ENCODE peak calls at places on chromosomes 2 and 18, in eight cellular contexts. L, B, S, I, K, X, E and U are unnamed samples.

GRCh38 chr2:42771546-42772153 is 7.7 kb upstream of the OXER1 start:
- DNase-seq in B (no peak), L (peak), I (no peak), S (no peak), X (no peak), K (no peak), E (no peak), U (no peak)

GRCh38 chr2:153808675-153809074 is 63.0 kb upstream of the GALNT13 start:
- DNase-seq in S (no peak), B (no peak), X (no peak), L (no peak), E (no peak), I (no peak), K (no peak), U (no peak)

GRCh38 chr18:80228051-80228848 is 19.1 kb downstream of the PARD6G start:
- DNase-seq in L (no peak), S (no peak), I (no peak), B (no peak), K (no peak), E (no peak), X (no peak), U (no peak)

GRCh38 chr2:221100467-221101089 is 471.5 kb downstream of the EPHA4 start:
- DNase-seq in E (no peak), B (no peak), I (no peak), X (no peak), L (no peak), S (no peak), K (no peak), U (no peak)

GRCh38 chr2:45014016-45014702 is 4.9 kb upstream of the SIX2 start:
- DNase-seq in I (no peak), E (no peak), S (peak), L (peak), B (peak), K (peak), X (no peak), U (no peak)

GRCh38 chr2:1011018-1011405 is 60.4 kb downstream of the SNTG2 start:
- DNase-seq in I (no peak), K (no peak), L (no peak), X (no peak), S (no peak), E (no peak), B (no peak), U (no peak)

GRCh38 chr2:133086176-133086575 is 416.2 kb upstream of the LYPD1 start:
- DNase-seq in X (no peak), S (no peak), K (no peak), B (no peak), L (no peak), I (no peak), E (no peak), U (no peak)

GRCh38 chr2:2640818-2641217 is 309.7 kb upstream of the MYT1L start:
- DNase-seq in B (no peak), L (no peak), K (no peak), S (peak), I (no peak), E (no peak), X (no peak), U (no peak)

GRCh38 chr18:62450546-62451395 is 72.1 kb upstream of the ZCCHC2 start:
- DNase-seq in K (no peak), S (peak), I (no peak), X (no peak), L (peak), E (no peak), B (peak), U (peak)

DNA sequence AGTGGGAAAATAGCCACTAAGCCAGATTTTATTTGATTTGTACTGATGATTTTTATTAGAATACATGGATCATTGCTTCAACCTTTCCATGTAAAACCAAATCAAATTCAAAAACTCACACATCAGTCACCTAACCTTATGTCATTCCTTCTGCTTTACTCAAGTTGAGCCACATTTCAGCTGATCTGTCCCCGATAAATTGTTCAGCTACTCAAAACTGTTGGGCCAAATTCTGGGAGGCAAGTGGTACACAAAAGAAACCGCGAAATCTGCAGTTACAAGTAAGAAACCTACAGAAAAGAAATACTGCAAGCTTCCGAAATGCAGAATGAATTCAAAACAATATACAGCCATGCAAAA is 109.7 kb downstream of the TCF4 start:
- DNase-seq in S (no peak), E (no peak), K (no peak), X (no peak), B (no peak), L (no peak), I (no peak), U (no peak)
- H3K4me3 ChIP-seq in S (no peak), E (no peak), K (no peak), X (peak), B (peak), L (peak), I (no peak), U (peak)

GRCh38 chr2:173752152-173752551 is 213.0 kb downstream of the SP3 start:
- DNase-seq in S (no peak), X (no peak), B (no peak), K (no peak), I (peak), L (peak), E (no peak), U (no peak)
- TF ChIP-seq CTCF in S (peak), X (no peak), B (no peak), K (no peak), I (peak), L (peak), E (peak), U (peak)

DNA sequence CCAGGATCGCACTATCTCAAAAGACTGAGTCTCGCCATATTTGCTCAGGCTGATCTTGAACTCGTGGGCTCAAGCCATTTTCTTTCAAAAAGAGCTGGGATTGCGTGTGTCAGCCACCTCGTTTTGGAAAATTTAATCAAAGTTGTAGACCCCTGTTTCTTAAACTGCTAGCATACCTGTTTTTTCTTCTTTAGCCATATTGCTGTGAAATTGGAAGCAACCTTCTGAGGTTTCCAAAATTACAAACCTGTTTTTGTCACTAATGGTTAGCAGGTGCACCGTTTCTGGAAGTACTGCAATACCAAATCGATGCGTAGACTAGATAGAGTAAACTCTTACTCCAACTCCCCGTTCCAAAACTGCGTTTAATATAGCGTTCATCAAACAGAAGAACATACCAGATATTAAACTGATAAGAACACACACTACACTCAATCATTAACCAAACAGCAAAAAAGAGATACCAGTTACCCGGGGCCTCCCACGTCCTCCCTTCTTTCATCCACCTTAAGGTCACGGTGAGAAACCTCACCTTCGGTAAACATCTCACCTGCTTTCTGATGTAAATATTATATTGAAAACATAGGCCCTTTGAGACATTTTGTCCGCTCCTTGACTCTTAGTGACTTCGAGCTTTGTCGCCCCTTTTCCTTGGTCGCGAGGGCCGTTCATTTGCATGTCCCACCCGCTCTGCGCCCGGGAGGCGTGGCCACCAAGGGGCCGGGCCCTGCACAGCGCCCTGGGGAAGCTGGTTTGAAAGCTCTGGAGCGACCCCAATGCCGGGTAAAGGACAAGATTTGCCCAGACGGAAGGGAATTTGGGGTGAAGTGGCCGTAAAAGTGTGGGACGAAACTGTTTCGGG is at the start of gene RNU2-63P:
- DNase-seq in X (peak), E (peak), S (peak), I (peak), K (peak), B (peak), L (peak), U (peak)
- H3K4me3 ChIP-seq in X (peak), E (peak), S (peak), I (peak), K (peak), B (peak), L (peak), U (peak)

GRCh38 chr18:77423468-77423867 is 173.8 kb downstream of the GALR1 start:
- DNase-seq in K (no peak), L (no peak), S (no peak), I (no peak), E (no peak), X (no peak), B (no peak), U (no peak)

GRCh38 chr18:77422974-77423373 is 173.3 kb downstream of the GALR1 start:
- DNase-seq in I (no peak), L (no peak), B (no peak), S (no peak), X (no peak), E (no peak), K (no peak), U (no peak)
- TF ChIP-seq CTCF in I (no peak), L (no peak), B (no peak), S (no peak), X (no peak), E (no peak), K (no peak), U (no peak)

GRCh38 chr18:41992698-41993097 is 37.7 kb downstream of the PIK3C3 start:
- DNase-seq in L (no peak), I (no peak), X (no peak), B (no peak), K (no peak), S (no peak), E (no peak), U (no peak)

GRCh38 chr18:41993151-41993550 is 38.1 kb downstream of the PIK3C3 start:
- DNase-seq in S (no peak), L (no peak), K (no peak), E (no peak), B (no peak), X (no peak), I (no peak), U (no peak)

GRCh38 chr18:41989508-41989907 is 34.5 kb downstream of the PIK3C3 start:
- DNase-seq in L (no peak), E (no peak), S (no peak), I (no peak), B (no peak), K (no peak), X (no peak), U (no peak)

GRCh38 chr18:41996020-41996419 is 41.0 kb downstream of the PIK3C3 start:
- DNase-seq in L (no peak), K (no peak), X (no peak), S (no peak), E (no peak), B (no peak), I (no peak), U (no peak)

DNA sequence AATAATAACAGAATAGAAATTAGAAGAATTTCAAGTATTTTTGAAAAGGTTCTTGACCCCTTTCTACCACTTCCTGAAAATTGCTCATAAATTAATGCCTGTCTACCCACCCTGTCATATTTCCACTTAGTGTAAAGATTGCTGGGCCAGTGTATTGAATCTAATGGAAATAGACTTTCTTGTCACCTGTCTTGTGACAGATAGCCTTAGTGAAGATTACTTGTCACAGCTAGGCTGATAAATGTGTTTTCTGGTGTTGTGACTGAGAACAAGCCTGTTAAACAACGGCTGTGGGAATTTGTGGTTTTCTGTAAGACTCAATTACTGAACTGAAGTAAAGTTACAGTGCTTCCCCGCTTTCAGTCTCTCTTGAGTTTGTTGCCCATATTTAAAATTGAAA is 37.0 kb downstream of the PIK3C3 start:
- DNase-seq in L (no peak), X (no peak), B (no peak), K (no peak), E (peak), I (no peak), S (no peak), U (no peak)
- H3K4me3 ChIP-seq in L (no peak), X (no peak), B (no peak), K (no peak), E (no peak), I (no peak), S (no peak), U (no peak)

GRCh38 chr2:40488101-40488598 is 36.3 kb upstream of the SLC8A1 start:
- DNase-seq in I (peak), B (no peak), K (no peak), S (peak), L (peak), E (no peak), X (no peak), U (peak)
- TF ChIP-seq CTCF in I (peak), B (peak), K (peak), S (peak), L (peak), E (peak), X (peak), U (peak)

GRCh38 chr2:97267411-97268074 is 154.6 kb downstream of the ANKRD36 start:
- DNase-seq in L (no peak), S (no peak), E (peak), I (peak), K (peak), X (peak), B (peak), U (no peak)
- H3K4me3 ChIP-seq in L (no peak), S (no peak), E (no peak), I (no peak), K (no peak), X (no peak), B (no peak), U (no peak)

GRCh38 chr18:36401462-36401861 is 103.9 kb downstream of the FHOD3 start:
- DNase-seq in B (no peak), E (no peak), K (no peak), I (no peak), X (no peak), L (no peak), S (no peak), U (no peak)

GRCh38 chr18:36397033-36397432 is 99.5 kb downstream of the FHOD3 start:
- DNase-seq in I (no peak), L (no peak), S (no peak), X (no peak), B (no peak), E (no peak), K (no peak), U (no peak)

GRCh38 chr18:36396190-36396589 is 98.7 kb downstream of the FHOD3 start:
- DNase-seq in I (no peak), B (no peak), L (no peak), K (no peak), S (no peak), E (no peak), X (no peak), U (no peak)

GRCh38 chr18:36399055-36399454 is 101.5 kb downstream of the FHOD3 start:
- DNase-seq in X (no peak), L (no peak), S (peak), B (no peak), I (no peak), E (no peak), K (no peak), U (no peak)

GRCh38 chr18:36398419-36398818 is 100.9 kb downstream of the FHOD3 start:
- DNase-seq in E (no peak), I (no peak), X (no peak), L (no peak), S (peak), B (no peak), K (no peak), U (no peak)
- TF ChIP-seq CTCF in E (no peak), I (no peak), X (no peak), L (no peak), S (no peak), B (no peak), K (no peak), U (no peak)

GRCh38 chr2:196170202-196170680 is 1.1 kb downstream of the STK17B start:
- DNase-seq in B (no peak), E (no peak), S (peak), X (no peak), K (peak), L (peak), I (peak), U (no peak)

GRCh38 chr2:196169521-196169920 is 1.9 kb downstream of the STK17B start:
- DNase-seq in K (no peak), I (no peak), S (no peak), B (no peak), E (no peak), X (no peak), L (no peak), U (no peak)

GRCh38 chr2:196166876-196167275 is 4.5 kb downstream of the STK17B start:
- DNase-seq in I (peak), K (no peak), L (no peak), B (no peak), X (no peak), S (peak), E (no peak), U (no peak)

GRCh38 chr2:196168181-196168580 is 3.2 kb downstream of the STK17B start:
- DNase-seq in S (peak), E (no peak), K (no peak), B (no peak), I (no peak), L (no peak), X (no peak), U (no peak)

GRCh38 chr2:196167666-196168065 is 3.7 kb downstream of the STK17B start:
- DNase-seq in L (no peak), E (no peak), X (no peak), B (no peak), K (no peak), S (no peak), I (no peak), U (no peak)
- H3K4me3 ChIP-seq in L (peak), E (peak), X (no peak), B (peak), K (no peak), S (no peak), I (peak), U (no peak)

GRCh38 chr2:109030870-109031480 is 42.0 kb upstream of the EDAR start:
- DNase-seq in S (no peak), E (no peak), K (no peak), L (no peak), B (no peak), I (no peak), X (no peak), U (no peak)

GRCh38 chr2:109029444-109030193 is 40.6 kb upstream of the EDAR start:
- DNase-seq in I (no peak), L (no peak), S (no peak), E (no peak), K (no peak), B (no peak), X (no peak), U (no peak)

GRCh38 chr2:109033171-109033570 is 44.2 kb upstream of the EDAR start:
- DNase-seq in K (no peak), X (no peak), I (no peak), S (no peak), E (no peak), L (no peak), B (no peak), U (no peak)

GRCh38 chr2:109032229-109032800 is 43.3 kb upstream of the EDAR start:
- DNase-seq in L (no peak), S (no peak), I (no peak), X (no peak), B (no peak), E (peak), K (no peak), U (no peak)

GRCh38 chr2:109031481-109032228 is 42.6 kb upstream of the EDAR start:
- DNase-seq in B (peak), K (peak), E (peak), I (peak), X (no peak), L (peak), S (peak), U (peak)
- TF ChIP-seq CTCF in B (peak), K (no peak), E (no peak), I (no peak), X (no peak), L (no peak), S (peak), U (no peak)